ENCODE peak calls at places on chromosomes 16 and 17, in ten cellular contexts. One of them, this sample, is unnamed.

GRCh38 chr17:45227101-45227591 is 5.5 kb downstream of the FMNL1 start:
- DNase-seq in stimulated activated CD4-positive, alpha-beta T cell treated with anti-CD3 and anti-CD28 coated beads, Interleukin-2, amount 100 ng/mL, for 48 hours: peak; percentile 35
- DNase-seq in left ventricle myocardium inferior: no peak
- DNase-seq in T follicular helper cell: no peak
- DNase-seq in testis: no peak
- DNase-seq in NCI-H2081: no peak
- DNase-seq in SHP77 treated with DMSO at 0.1 percent for 48 hours: no peak
- DNase-seq in small intestine: peak; percentile 46
- DNase-seq in mesenteric fat pad: no peak
- DNase-seq in left colon: peak; percentile 52
- DNase-seq in this sample: no peak

GRCh38 chr17:70476368-70476767 is 307.0 kb downstream of the KCNJ2 start:
- DNase-seq in small intestine: no peak
- DNase-seq in left colon: no peak
- DNase-seq in stimulated activated CD4-positive, alpha-beta T cell treated with anti-CD3 and anti-CD28 coated beads, Interleukin-2, amount 100 ng/mL, for 48 hours: no peak
- DNase-seq in T follicular helper cell: no peak
- DNase-seq in SHP77 treated with DMSO at 0.1 percent for 48 hours: no peak
- DNase-seq in left ventricle myocardium inferior: no peak
- DNase-seq in NCI-H2081: no peak
- DNase-seq in testis: no peak
- DNase-seq in mesenteric fat pad: no peak
- DNase-seq in this sample: no peak

GRCh38 chr16:73771676-73772075 is 524.9 kb upstream of the PSMD7 start:
- DNase-seq in NCI-H2081: no peak
- DNase-seq in SHP77 treated with DMSO at 0.1 percent for 48 hours: no peak
- DNase-seq in mesenteric fat pad: no peak
- DNase-seq in left colon: no peak
- DNase-seq in small intestine: no peak
- DNase-seq in testis: no peak
- DNase-seq in left ventricle myocardium inferior: no peak
- DNase-seq in T follicular helper cell: no peak
- DNase-seq in stimulated activated CD4-positive, alpha-beta T cell treated with anti-CD3 and anti-CD28 coated beads, Interleukin-2, amount 100 ng/mL, for 48 hours: no peak
- DNase-seq in this sample: peak; percentile 45

GRCh38 chr17:70168044-70168978 is 1.0 kb upstream of the KCNJ2 start:
- DNase-seq in left colon: peak; percentile 76
- DNase-seq in testis: peak; percentile 72
- DNase-seq in small intestine: peak; percentile 75
- DNase-seq in NCI-H2081: peak; percentile 68
- DNase-seq in SHP77 treated with DMSO at 0.1 percent for 48 hours: peak; percentile 66
- DNase-seq in T follicular helper cell: no peak
- DNase-seq in mesenteric fat pad: no peak
- DNase-seq in stimulated activated CD4-positive, alpha-beta T cell treated with anti-CD3 and anti-CD28 coated beads, Interleukin-2, amount 100 ng/mL, for 48 hours: no peak
- DNase-seq in left ventricle myocardium inferior: peak; percentile 59
- DNase-seq in this sample: peak; percentile 21

GRCh38 chr16:81744385-81744784 is 34.7 kb upstream of the PLCG2 start:
- DNase-seq in NCI-H2081: no peak
- DNase-seq in small intestine: no peak
- DNase-seq in left colon: no peak
- DNase-seq in testis: no peak
- DNase-seq in stimulated activated CD4-positive, alpha-beta T cell treated with anti-CD3 and anti-CD28 coated beads, Interleukin-2, amount 100 ng/mL, for 48 hours: no peak
- DNase-seq in T follicular helper cell: no peak
- DNase-seq in mesenteric fat pad: no peak
- DNase-seq in SHP77 treated with DMSO at 0.1 percent for 48 hours: no peak
- DNase-seq in left ventricle myocardium inferior: no peak
- DNase-seq in this sample: no peak

GRCh38 chr16:83835972-83836566 is 28.3 kb downstream of the HSBP1 start:
- DNase-seq in testis: no peak
- DNase-seq in mesenteric fat pad: no peak
- DNase-seq in NCI-H2081: no peak
- DNase-seq in SHP77 treated with DMSO at 0.1 percent for 48 hours: no peak
- DNase-seq in stimulated activated CD4-positive, alpha-beta T cell treated with anti-CD3 and anti-CD28 coated beads, Interleukin-2, amount 100 ng/mL, for 48 hours: no peak
- DNase-seq in small intestine: peak; percentile 23
- DNase-seq in T follicular helper cell: no peak
- DNase-seq in left ventricle myocardium inferior: no peak
- DNase-seq in left colon: no peak
- DNase-seq in this sample: peak; percentile 23

GRCh38 chr17:27993723-27994310 is 48.7 kb upstream of the NLK start:
- DNase-seq in small intestine: no peak
- DNase-seq in testis: no peak
- DNase-seq in left colon: no peak
- DNase-seq in stimulated activated CD4-positive, alpha-beta T cell treated with anti-CD3 and anti-CD28 coated beads, Interleukin-2, amount 100 ng/mL, for 48 hours: no peak
- DNase-seq in NCI-H2081: no peak
- DNase-seq in mesenteric fat pad: no peak
- DNase-seq in SHP77 treated with DMSO at 0.1 percent for 48 hours: no peak
- DNase-seq in left ventricle myocardium inferior: no peak
- DNase-seq in T follicular helper cell: no peak
- DNase-seq in this sample: no peak

GRCh38 chr17:54277868-54278267 is 455.1 kb downstream of the KIF2B start:
- DNase-seq in left colon: no peak
- DNase-seq in SHP77 treated with DMSO at 0.1 percent for 48 hours: no peak
- DNase-seq in stimulated activated CD4-positive, alpha-beta T cell treated with anti-CD3 and anti-CD28 coated beads, Interleukin-2, amount 100 ng/mL, for 48 hours: no peak
- DNase-seq in T follicular helper cell: no peak
- DNase-seq in left ventricle myocardium inferior: no peak
- DNase-seq in mesenteric fat pad: no peak
- DNase-seq in NCI-H2081: no peak
- DNase-seq in small intestine: no peak
- DNase-seq in testis: no peak
- DNase-seq in this sample: no peak

GRCh38 chr17:39359994-39360393 is 41.4 kb downstream of the FBXL20 start:
- DNase-seq in mesenteric fat pad: no peak
- DNase-seq in SHP77 treated with DMSO at 0.1 percent for 48 hours: no peak
- DNase-seq in NCI-H2081: no peak
- DNase-seq in testis: no peak
- DNase-seq in left colon: no peak
- DNase-seq in left ventricle myocardium inferior: no peak
- DNase-seq in stimulated activated CD4-positive, alpha-beta T cell treated with anti-CD3 and anti-CD28 coated beads, Interleukin-2, amount 100 ng/mL, for 48 hours: no peak
- DNase-seq in small intestine: no peak
- DNase-seq in T follicular helper cell: no peak
- DNase-seq in this sample: no peak

GRCh38 chr16:1996175-1996574 is 6.4 kb downstream of the SYNGR3 start:
- DNase-seq in T follicular helper cell: no peak
- DNase-seq in left ventricle myocardium inferior: no peak
- DNase-seq in SHP77 treated with DMSO at 0.1 percent for 48 hours: no peak
- DNase-seq in mesenteric fat pad: no peak
- DNase-seq in NCI-H2081: no peak
- DNase-seq in small intestine: no peak
- DNase-seq in left colon: no peak
- DNase-seq in testis: no peak
- DNase-seq in stimulated activated CD4-positive, alpha-beta T cell treated with anti-CD3 and anti-CD28 coated beads, Interleukin-2, amount 100 ng/mL, for 48 hours: no peak
- DNase-seq in this sample: no peak

GRCh38 chr17:56822725-56823124 is 11.0 kb downstream of the C17orf67 start:
- DNase-seq in T follicular helper cell: no peak
- DNase-seq in left ventricle myocardium inferior: no peak
- DNase-seq in small intestine: no peak
- DNase-seq in stimulated activated CD4-positive, alpha-beta T cell treated with anti-CD3 and anti-CD28 coated beads, Interleukin-2, amount 100 ng/mL, for 48 hours: no peak
- DNase-seq in mesenteric fat pad: no peak
- DNase-seq in left colon: no peak
- DNase-seq in testis: no peak
- DNase-seq in SHP77 treated with DMSO at 0.1 percent for 48 hours: no peak
- DNase-seq in NCI-H2081: no peak
- DNase-seq in this sample: no peak

GRCh38 chr17:7019406-7019805 is 3.4 kb upstream of the BCL6B start:
- DNase-seq in stimulated activated CD4-positive, alpha-beta T cell treated with anti-CD3 and anti-CD28 coated beads, Interleukin-2, amount 100 ng/mL, for 48 hours: no peak
- DNase-seq in testis: no peak
- DNase-seq in left ventricle myocardium inferior: no peak
- DNase-seq in T follicular helper cell: no peak
- DNase-seq in mesenteric fat pad: no peak
- DNase-seq in left colon: no peak
- DNase-seq in small intestine: no peak
- DNase-seq in SHP77 treated with DMSO at 0.1 percent for 48 hours: no peak
- DNase-seq in NCI-H2081: no peak
- DNase-seq in this sample: no peak

GRCh38 chr17:6910987-6911603 is 79.6 kb upstream of the TEKT1 start:
- DNase-seq in left colon: no peak
- DNase-seq in SHP77 treated with DMSO at 0.1 percent for 48 hours: peak; percentile 15
- DNase-seq in testis: no peak
- DNase-seq in T follicular helper cell: no peak
- DNase-seq in NCI-H2081: peak; percentile 8
- DNase-seq in stimulated activated CD4-positive, alpha-beta T cell treated with anti-CD3 and anti-CD28 coated beads, Interleukin-2, amount 100 ng/mL, for 48 hours: no peak
- DNase-seq in mesenteric fat pad: no peak
- DNase-seq in small intestine: peak; percentile 48
- DNase-seq in left ventricle myocardium inferior: no peak
- DNase-seq in this sample: no peak

GRCh38 chr16:50842589-50842988 is 100.7 kb downstream of the CYLD start:
- DNase-seq in small intestine: no peak
- DNase-seq in NCI-H2081: no peak
- DNase-seq in T follicular helper cell: no peak
- DNase-seq in mesenteric fat pad: no peak
- DNase-seq in left colon: no peak
- DNase-seq in stimulated activated CD4-positive, alpha-beta T cell treated with anti-CD3 and anti-CD28 coated beads, Interleukin-2, amount 100 ng/mL, for 48 hours: peak; percentile 10
- DNase-seq in left ventricle myocardium inferior: no peak
- DNase-seq in SHP77 treated with DMSO at 0.1 percent for 48 hours: no peak
- DNase-seq in testis: no peak
- DNase-seq in this sample: no peak

GRCh38 chr17:69223809-69224208 is 4.8 kb downstream of the ABCA10 start:
- DNase-seq in stimulated activated CD4-positive, alpha-beta T cell treated with anti-CD3 and anti-CD28 coated beads, Interleukin-2, amount 100 ng/mL, for 48 hours: no peak
- DNase-seq in T follicular helper cell: no peak
- DNase-seq in small intestine: no peak
- DNase-seq in left ventricle myocardium inferior: no peak
- DNase-seq in testis: no peak
- DNase-seq in SHP77 treated with DMSO at 0.1 percent for 48 hours: no peak
- DNase-seq in mesenteric fat pad: no peak
- DNase-seq in NCI-H2081: no peak
- DNase-seq in left colon: no peak
- DNase-seq in this sample: no peak

GRCh38 chr17:17351901-17352781 is 49.0 kb downstream of the NT5M start:
- DNase-seq in SHP77 treated with DMSO at 0.1 percent for 48 hours: peak; percentile 89
- DNase-seq in stimulated activated CD4-positive, alpha-beta T cell treated with anti-CD3 and anti-CD28 coated beads, Interleukin-2, amount 100 ng/mL, for 48 hours: no peak
- DNase-seq in left ventricle myocardium inferior: peak; percentile 49
- DNase-seq in testis: no peak
- DNase-seq in NCI-H2081: no peak
- DNase-seq in T follicular helper cell: no peak
- DNase-seq in small intestine: no peak
- DNase-seq in mesenteric fat pad: peak; percentile 89
- DNase-seq in left colon: no peak
- DNase-seq in this sample: no peak

GRCh38 chr16:72723781-72724180 is 324.1 kb downstream of the ZFHX3 start:
- DNase-seq in T follicular helper cell: no peak
- DNase-seq in stimulated activated CD4-positive, alpha-beta T cell treated with anti-CD3 and anti-CD28 coated beads, Interleukin-2, amount 100 ng/mL, for 48 hours: no peak
- DNase-seq in NCI-H2081: no peak
- DNase-seq in SHP77 treated with DMSO at 0.1 percent for 48 hours: no peak
- DNase-seq in small intestine: no peak
- DNase-seq in left ventricle myocardium inferior: no peak
- DNase-seq in left colon: no peak
- DNase-seq in mesenteric fat pad: no peak
- DNase-seq in testis: no peak
- DNase-seq in this sample: no peak

GRCh38 chr17:63434951-63435571 is 11.0 kb downstream of the CYB561 start:
- DNase-seq in SHP77 treated with DMSO at 0.1 percent for 48 hours: no peak
- DNase-seq in mesenteric fat pad: no peak
- DNase-seq in small intestine: peak; percentile 92
- DNase-seq in left ventricle myocardium inferior: peak; percentile 65
- DNase-seq in left colon: peak; percentile 79
- DNase-seq in testis: peak; percentile 80
- DNase-seq in T follicular helper cell: peak; percentile 33
- DNase-seq in stimulated activated CD4-positive, alpha-beta T cell treated with anti-CD3 and anti-CD28 coated beads, Interleukin-2, amount 100 ng/mL, for 48 hours: no peak
- DNase-seq in NCI-H2081: no peak
- DNase-seq in this sample: no peak

GRCh38 chr17:7440823-7441174 is 1.5 kb downstream of the FGF11 start:
- DNase-seq in small intestine: no peak
- DNase-seq in left ventricle myocardium inferior: peak; percentile 60
- DNase-seq in NCI-H2081: no peak
- DNase-seq in stimulated activated CD4-positive, alpha-beta T cell treated with anti-CD3 and anti-CD28 coated beads, Interleukin-2, amount 100 ng/mL, for 48 hours: no peak
- DNase-seq in mesenteric fat pad: no peak
- DNase-seq in left colon: peak; percentile 27
- DNase-seq in T follicular helper cell: no peak
- DNase-seq in testis: peak; percentile 67
- DNase-seq in SHP77 treated with DMSO at 0.1 percent for 48 hours: no peak
- DNase-seq in this sample: no peak

GRCh38 chr16:50719401-50720337 is 22.2 kb upstream of the CYLD start:
- DNase-seq in left colon: peak; percentile 54
- DNase-seq in mesenteric fat pad: no peak
- DNase-seq in NCI-H2081: no peak
- DNase-seq in SHP77 treated with DMSO at 0.1 percent for 48 hours: no peak
- DNase-seq in T follicular helper cell: no peak
- DNase-seq in testis: no peak
- DNase-seq in stimulated activated CD4-positive, alpha-beta T cell treated with anti-CD3 and anti-CD28 coated beads, Interleukin-2, amount 100 ng/mL, for 48 hours: no peak
- DNase-seq in small intestine: no peak
- DNase-seq in left ventricle myocardium inferior: no peak
- DNase-seq in this sample: no peak

GRCh38 chr17:76384222-76384986 is at the start of gene SPHK1:
- DNase-seq in stimulated activated CD4-positive, alpha-beta T cell treated with anti-CD3 and anti-CD28 coated beads, Interleukin-2, amount 100 ng/mL, for 48 hours: peak; percentile 59
- DNase-seq in left ventricle myocardium inferior: peak; percentile 78
- DNase-seq in testis: peak; percentile 56
- DNase-seq in T follicular helper cell: no peak
- DNase-seq in NCI-H2081: peak; percentile 39
- DNase-seq in small intestine: peak; percentile 74
- DNase-seq in mesenteric fat pad: no peak
- DNase-seq in left colon: peak; percentile 81
- DNase-seq in SHP77 treated with DMSO at 0.1 percent for 48 hours: peak; percentile 15
- DNase-seq in this sample: no peak

GRCh38 chr16:86079185-86079885 is 180.4 kb downstream of the IRF8 start:
- DNase-seq in NCI-H2081: no peak
- DNase-seq in testis: no peak
- DNase-seq in mesenteric fat pad: peak; percentile 60
- DNase-seq in SHP77 treated with DMSO at 0.1 percent for 48 hours: no peak
- DNase-seq in T follicular helper cell: no peak
- DNase-seq in left colon: no peak
- DNase-seq in stimulated activated CD4-positive, alpha-beta T cell treated with anti-CD3 and anti-CD28 coated beads, Interleukin-2, amount 100 ng/mL, for 48 hours: no peak
- DNase-seq in left ventricle myocardium inferior: no peak
- DNase-seq in small intestine: no peak
- DNase-seq in this sample: no peak

GRCh38 chr16:51540259-51540658 is 389.2 kb upstream of the SALL1 start:
- DNase-seq in left ventricle myocardium inferior: no peak
- DNase-seq in small intestine: no peak
- DNase-seq in SHP77 treated with DMSO at 0.1 percent for 48 hours: no peak
- DNase-seq in testis: no peak
- DNase-seq in mesenteric fat pad: no peak
- DNase-seq in NCI-H2081: no peak
- DNase-seq in left colon: no peak
- DNase-seq in T follicular helper cell: no peak
- DNase-seq in stimulated activated CD4-positive, alpha-beta T cell treated with anti-CD3 and anti-CD28 coated beads, Interleukin-2, amount 100 ng/mL, for 48 hours: no peak
- DNase-seq in this sample: no peak

GRCh38 chr17:77527394-77527793 is 386.6 kb downstream of the SEC14L1 start:
- DNase-seq in mesenteric fat pad: peak; percentile 57
- DNase-seq in left ventricle myocardium inferior: no peak
- DNase-seq in stimulated activated CD4-positive, alpha-beta T cell treated with anti-CD3 and anti-CD28 coated beads, Interleukin-2, amount 100 ng/mL, for 48 hours: no peak
- DNase-seq in T follicular helper cell: no peak
- DNase-seq in NCI-H2081: no peak
- DNase-seq in testis: no peak
- DNase-seq in SHP77 treated with DMSO at 0.1 percent for 48 hours: no peak
- DNase-seq in left colon: no peak
- DNase-seq in small intestine: no peak
- DNase-seq in this sample: no peak

GRCh38 chr17:78342438-78343098 is 17.3 kb downstream of the SOCS3 start:
- DNase-seq in NCI-H2081: no peak
- DNase-seq in mesenteric fat pad: no peak
- DNase-seq in stimulated activated CD4-positive, alpha-beta T cell treated with anti-CD3 and anti-CD28 coated beads, Interleukin-2, amount 100 ng/mL, for 48 hours: no peak
- DNase-seq in small intestine: no peak
- DNase-seq in left colon: no peak
- DNase-seq in T follicular helper cell: no peak
- DNase-seq in SHP77 treated with DMSO at 0.1 percent for 48 hours: no peak
- DNase-seq in testis: peak; percentile 64
- DNase-seq in left ventricle myocardium inferior: peak; percentile 63
- DNase-seq in this sample: no peak

GRCh38 chr16:88857728-88858339 is 907 bp downstream of the TRAPPC2L start:
- DNase-seq in stimulated activated CD4-positive, alpha-beta T cell treated with anti-CD3 and anti-CD28 coated beads, Interleukin-2, amount 100 ng/mL, for 48 hours: peak; percentile 69
- DNase-seq in left colon: peak; percentile 87
- DNase-seq in testis: peak; percentile 90
- DNase-seq in small intestine: peak; percentile 81
- DNase-seq in SHP77 treated with DMSO at 0.1 percent for 48 hours: peak; percentile 58
- DNase-seq in NCI-H2081: peak; percentile 22
- DNase-seq in left ventricle myocardium inferior: peak; percentile 80
- DNase-seq in T follicular helper cell: peak; percentile 61
- DNase-seq in mesenteric fat pad: no peak
- DNase-seq in this sample: peak; percentile 24

GRCh38 chr17:46171939-46172338 is 21.3 kb downstream of the KANSL1 start:
- DNase-seq in small intestine: no peak
- DNase-seq in testis: no peak
- DNase-seq in SHP77 treated with DMSO at 0.1 percent for 48 hours: no peak
- DNase-seq in left ventricle myocardium inferior: no peak
- DNase-seq in T follicular helper cell: no peak
- DNase-seq in mesenteric fat pad: no peak
- DNase-seq in NCI-H2081: no peak
- DNase-seq in stimulated activated CD4-positive, alpha-beta T cell treated with anti-CD3 and anti-CD28 coated beads, Interleukin-2, amount 100 ng/mL, for 48 hours: no peak
- DNase-seq in left colon: no peak
- DNase-seq in this sample: no peak

GRCh38 chr17:55420776-55421178 is 858 bp downstream of the MMD start:
- DNase-seq in small intestine: peak; percentile 55
- DNase-seq in mesenteric fat pad: peak; percentile 89
- DNase-seq in testis: peak; percentile 39
- DNase-seq in left colon: peak; percentile 72
- DNase-seq in stimulated activated CD4-positive, alpha-beta T cell treated with anti-CD3 and anti-CD28 coated beads, Interleukin-2, amount 100 ng/mL, for 48 hours: peak; percentile 21
- DNase-seq in NCI-H2081: no peak
- DNase-seq in left ventricle myocardium inferior: peak; percentile 52
- DNase-seq in T follicular helper cell: peak; percentile 8
- DNase-seq in SHP77 treated with DMSO at 0.1 percent for 48 hours: no peak
- DNase-seq in this sample: no peak

This sample was measured in AG09309.